ENCODE peak calls at places on chromosomes 16 and 17, in six cellular contexts. G is BE2C, L is IMR-90, P is bronchial epithelial cell, J is neuronal stem cell, T is SK-N-SH. Z is an unnamed sample. For H3K36me3, the result is how much of the 10 kb centered on the place peaks cover.

GRCh38 chr16:56107944-56108583 is 83.2 kb upstream of the GNAO1 start:
- DNase-seq in G (peak), L (no peak), P (no peak), J (no peak), T (no peak), Z (no peak)

GRCh38 chr17:31548709-31549108 is 157.2 kb downstream of the RAB11FIP4 start:
- DNase-seq in G (no peak), L (no peak), P (no peak), J (no peak), T (peak), Z (no peak)

GRCh38 chr16:11016524-11016988 is 72.2 kb downstream of the CLEC16A start:
- DNase-seq in G (no peak), L (peak), P (no peak), J (no peak), T (no peak), Z (no peak)

GRCh38 chr16:3938843-3939624 is 58.5 kb upstream of the CREBBP start:
- DNase-seq in G (peak), L (peak), P (no peak), J (peak), T (peak), Z (peak)

GRCh38 chr16:58500329-58501241 is 642 bp downstream of the NDRG4 start:
- DNase-seq in G (peak), L (no peak), P (no peak), J (no peak), T (peak), Z (peak)

GRCh38 chr16:77414752-77415231 is 20.0 kb downstream of the ADAMTS18 start:
- DNase-seq in G (no peak), L (no peak), P (no peak), J (no peak), T (no peak), Z (no peak)

GRCh38 chr16:69286941-69287713 is 24.0 kb upstream of the VPS4A start:
- DNase-seq in G (peak), L (peak), P (peak), J (peak), T (peak), Z (peak)

GRCh38 chr16:88377961-88378360 is 4.8 kb upstream of the ZNF469 start:
- DNase-seq in G (peak), L (no peak), P (no peak), J (no peak), T (no peak), Z (no peak)

GRCh38 chr16:88902744-88903143 is 36.3 kb upstream of the PABPN1L start:
- DNase-seq in G (no peak), L (no peak), P (no peak), J (no peak), T (no peak), Z (no peak)

GRCh38 chr16:81796585-81797346 is 17.7 kb downstream of the PLCG2 start:
- DNase-seq in G (no peak), L (no peak), P (peak), J (no peak), T (no peak), Z (no peak)

GRCh38 chr17:43020789-43021738 is 1.1 kb downstream of the VAT1 start:
- DNase-seq in G (peak), L (peak), P (peak), J (peak), T (peak), Z (peak)

GRCh38 chr16:31193874-31194273 is 8.7 kb downstream of the PYCARD start:
- DNase-seq in G (no peak), L (no peak), P (no peak), J (no peak), T (no peak), Z (no peak)

GRCh38 chr16:31199430-31200041 is 3.0 kb downstream of the PYCARD start:
- DNase-seq in G (no peak), L (no peak), P (no peak), J (no peak), T (no peak), Z (no peak)

GRCh38 chr16:31194898-31195297 is 7.7 kb downstream of the PYCARD start:
- DNase-seq in G (no peak), L (no peak), P (no peak), J (no peak), T (no peak), Z (no peak)

GRCh38 chr16:31198207-31198882 is 4.2 kb downstream of the PYCARD start:
- DNase-seq in G (no peak), L (no peak), P (no peak), J (no peak), T (no peak), Z (no peak)

GRCh38 chr16:31196324-31197088 is 6.1 kb downstream of the PYCARD start:
- DNase-seq in G (no peak), L (no peak), P (no peak), J (no peak), T (no peak), Z (no peak)
- H3K36me3 ChIP-seq in G (half or more), L (half or more), P (under half), J (half or more), T (under half), Z (under half)

DNA sequence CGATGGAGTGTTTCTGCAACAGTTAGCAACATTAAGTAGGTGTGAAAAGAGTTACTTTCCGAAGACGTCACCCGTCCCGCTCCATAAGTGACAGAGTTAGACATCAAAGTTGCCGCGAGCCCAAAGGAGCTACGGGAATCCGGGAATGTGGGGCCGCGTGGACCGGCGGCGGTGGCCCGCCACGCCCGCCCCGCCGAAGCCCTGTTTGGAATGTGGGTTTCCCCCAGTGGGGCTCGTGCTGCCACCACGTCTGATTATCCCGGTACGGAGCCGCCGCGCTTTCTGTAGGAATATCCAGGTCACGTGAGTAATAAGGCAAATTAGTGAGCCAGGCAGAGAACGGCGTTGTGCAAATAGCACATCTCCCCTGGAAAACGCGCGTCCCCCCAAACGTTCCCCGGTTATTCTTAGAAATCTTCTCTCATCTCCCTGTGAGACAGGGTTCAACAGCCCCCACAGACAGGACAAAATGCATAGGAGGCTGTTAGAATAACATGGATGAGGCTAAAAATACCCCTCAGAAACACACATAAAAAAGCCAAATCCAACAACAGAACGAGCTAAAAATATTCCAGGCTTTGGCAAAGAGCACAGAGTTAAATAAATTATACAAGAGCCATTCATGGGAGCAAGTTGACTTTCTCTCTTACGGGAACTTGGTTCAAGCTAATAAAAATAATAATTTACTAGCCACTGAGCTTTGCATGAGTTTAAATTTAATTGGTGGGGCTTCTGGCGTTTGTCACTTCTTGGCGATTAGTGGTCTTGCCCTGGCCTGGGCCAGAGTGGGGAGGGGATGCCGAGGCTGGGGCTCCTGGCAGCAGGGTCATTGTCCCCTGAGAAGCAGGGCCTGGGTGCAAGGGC is 8.6 kb downstream of the BAHCC1 start:
- DNase-seq in G (no peak), L (no peak), P (no peak), J (no peak), T (peak), Z (no peak)
- H3K4me3 ChIP-seq in G (peak), L (no peak), P (no peak), J (no peak), T (peak), Z (no peak)

DNA sequence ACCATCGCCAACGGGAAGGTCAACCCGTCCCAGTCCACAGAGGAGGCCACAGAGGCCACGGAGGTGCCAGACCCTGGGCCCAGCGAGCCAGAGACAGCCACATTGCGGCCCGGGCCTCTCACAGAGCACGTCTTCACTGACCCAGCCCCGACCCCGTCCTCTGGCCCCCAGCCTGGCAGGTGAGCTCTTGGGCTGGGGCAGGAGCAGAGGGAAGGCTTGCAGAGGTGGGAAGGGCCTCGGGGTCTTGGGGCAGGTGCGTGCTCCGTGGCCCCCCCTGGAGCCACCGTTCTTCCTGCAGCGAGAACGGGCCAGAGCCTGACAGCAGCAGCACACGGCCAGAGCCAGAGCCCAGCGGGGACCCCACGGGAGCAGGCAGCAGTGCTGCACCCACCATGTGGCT is 5.1 kb downstream of the NME3 start:
- DNase-seq in G (no peak), L (no peak), P (no peak), J (no peak), T (no peak), Z (no peak)
- H3K36me3 ChIP-seq in G (half or more), L (half or more), P (under half), J (half or more), T (half or more), Z (under half)

DNA sequence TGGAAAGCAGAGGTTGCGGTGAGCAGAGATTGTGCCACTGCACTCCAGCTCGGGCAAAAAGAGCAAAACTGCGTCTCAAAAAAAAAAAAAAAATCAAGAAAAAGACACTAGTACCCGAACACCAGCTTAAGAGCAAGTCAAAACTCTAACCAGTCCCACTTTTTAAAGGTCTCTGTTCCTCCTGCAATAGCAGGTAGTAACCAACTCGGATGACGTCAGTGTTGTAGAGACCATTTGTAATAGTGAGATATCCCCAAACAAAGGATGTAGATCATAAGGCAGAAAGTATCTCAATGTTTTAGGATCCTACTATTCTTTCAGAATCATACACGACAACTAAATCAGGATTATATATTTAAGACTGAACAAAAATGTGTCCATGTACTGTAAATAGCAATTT is 2.4 kb downstream of the JPT1 start:
- DNase-seq in G (no peak), L (peak), P (no peak), J (no peak), T (peak), Z (no peak)
- H3K4me3 ChIP-seq in G (peak), L (no peak), P (no peak), J (no peak), T (peak), Z (no peak)

GRCh38 chr17:48925251-48925990 is 17.2 kb downstream of the UBE2Z start:
- DNase-seq in G (no peak), L (no peak), P (no peak), J (no peak), T (no peak), Z (no peak)
- H3K36me3 ChIP-seq in G (half or more), L (half or more), P (under half), J (half or more), T (half or more), Z (under half)

GRCh38 chr16:14015948-14016347 is 55.2 kb upstream of the MRTFB start:
- DNase-seq in G (no peak), L (peak), P (peak), J (no peak), T (no peak), Z (no peak)

GRCh38 chr16:14014284-14014625 is 56.9 kb upstream of the MRTFB start:
- DNase-seq in G (no peak), L (no peak), P (peak), J (no peak), T (no peak), Z (no peak)

GRCh38 chr16:14015017-14015416 is 56.1 kb upstream of the MRTFB start:
- DNase-seq in G (no peak), L (peak), P (no peak), J (no peak), T (no peak), Z (no peak)

GRCh38 chr16:14013571-14014283 is 57.4 kb upstream of the MRTFB start:
- DNase-seq in G (peak), L (peak), P (peak), J (no peak), T (peak), Z (peak)

GRCh38 chr16:14015461-14015860 is 55.7 kb upstream of the MRTFB start:
- DNase-seq in G (no peak), L (no peak), P (no peak), J (no peak), T (no peak), Z (no peak)
- H3K4me3 ChIP-seq in G (no peak), L (no peak), P (no peak), J (no peak), T (no peak), Z (no peak)

GRCh38 chr16:57226701-57227621 is 18.1 kb upstream of the ARL2BP start:
- DNase-seq in G (peak), L (no peak), P (peak), J (no peak), T (peak), Z (no peak)
- H3K36me3 ChIP-seq in G (half or more), L (under half), P (under half), J (half or more), T (half or more), Z (under half)

GRCh38 chr17:15323147-15323546 is 18.2 kb downstream of the TEKT3 start:
- DNase-seq in G (no peak), L (no peak), P (no peak), J (no peak), T (no peak), Z (no peak)
- H3K4me3 ChIP-seq in G (no peak), L (no peak), P (no peak), J (no peak), T (no peak), Z (no peak)

GRCh38 chr16:1731073-1731472 is 25.1 kb downstream of the MAPK8IP3 start:
- DNase-seq in G (no peak), L (no peak), P (no peak), J (no peak), T (no peak), Z (no peak)
- H3K36me3 ChIP-seq in G (under half), L (half or more), P (under half), J (half or more), T (under half), Z (under half)

GRCh38 chr17:61786088-61786487 is 77.2 kb downstream of the BRIP1 start:
- DNase-seq in G (no peak), L (no peak), P (no peak), J (no peak), T (no peak), Z (no peak)

GRCh38 chr17:61794242-61794641 is 69.1 kb downstream of the BRIP1 start:
- DNase-seq in G (no peak), L (no peak), P (no peak), J (no peak), T (no peak), Z (no peak)

GRCh38 chr17:61794792-61795191 is 68.5 kb downstream of the BRIP1 start:
- DNase-seq in G (no peak), L (no peak), P (peak), J (no peak), T (no peak), Z (no peak)

GRCh38 chr17:61793565-61793964 is 69.8 kb downstream of the BRIP1 start:
- DNase-seq in G (no peak), L (no peak), P (no peak), J (no peak), T (no peak), Z (no peak)

GRCh38 chr17:61789872-61790271 is 73.5 kb downstream of the BRIP1 start:
- DNase-seq in G (no peak), L (no peak), P (no peak), J (no peak), T (no peak), Z (no peak)
- H3K4me3 ChIP-seq in G (no peak), L (no peak), P (no peak), J (no peak), T (no peak), Z (no peak)

Z was measured in H7.